ENCODE peak calls at places on chromosomes 6 and 20, in five cellular contexts. Z, M, U, I and Q are unnamed samples.
A peak's percentile ranks its signal among the peaks of the same experiment; 100 is the strongest.

GRCh38 chr6:89662659-89663223 is 24.2 kb upstream of the LYRM2 start:
- DNase-seq in Z (no peak), M (no peak), U (no peak), I (no peak), Q (no peak)

GRCh38 chr6:38064431-38064830 is 244.9 kb downstream of the ZFAND3 start:
- DNase-seq in Z (no peak), M (no peak), U (no peak), I (no peak), Q (no peak)

GRCh38 chr6:84774174-84775158 is 10.1 kb upstream of the TBX18 start:
- DNase-seq in Z (peak; percentile 71), M (no peak), U (no peak), I (peak; percentile 53), Q (no peak)

GRCh38 chr20:56323656-56324055 is 35.1 kb upstream of the FAM210B start:
- DNase-seq in Z (no peak), M (no peak), U (no peak), I (no peak), Q (no peak)

GRCh38 chr20:14879020-14879697 is 541.7 kb upstream of the FLRT3 start:
- DNase-seq in Z (peak; percentile 80), M (no peak), U (no peak), I (peak; percentile 88), Q (no peak)

GRCh38 chr6:7077856-7078255 is 29.9 kb upstream of the RREB1 start:
- DNase-seq in Z (no peak), M (no peak), U (no peak), I (no peak), Q (no peak)

GRCh38 chr6:20197251-20197650 is 15.0 kb downstream of the MBOAT1 start:
- DNase-seq in Z (no peak), M (no peak), U (no peak), I (no peak), Q (no peak)

GRCh38 chr20:38242848-38243449 is 17.6 kb downstream of the KIAA1755 start:
- DNase-seq in Z (no peak), M (peak; percentile 35), U (no peak), I (peak; percentile 25), Q (no peak)

GRCh38 chr6:17865243-17865642 is 122.2 kb downstream of the KIF13A start:
- DNase-seq in Z (no peak), M (no peak), U (no peak), I (peak; percentile 90), Q (peak; percentile 57)

GRCh38 chr20:45827712-45828111 is 600 bp upstream of the TNNC2 start:
- DNase-seq in Z (no peak), M (no peak), U (no peak), I (no peak), Q (no peak)

GRCh38 chr6:37502703-37503485 is 3.2 kb upstream of the CCDC167 start:
- DNase-seq in Z (no peak), M (no peak), U (no peak), I (no peak), Q (no peak)

GRCh38 chr20:263701-264100 is 6.2 kb downstream of the DEFB132 start:
- DNase-seq in Z (no peak), M (no peak), U (no peak), I (no peak), Q (no peak)

GRCh38 chr6:134373282-134373922 is 55.5 kb upstream of the SGK1 start:
- DNase-seq in Z (peak; percentile 69), M (peak; percentile 92), U (no peak), I (peak; percentile 65), Q (peak; percentile 76)

GRCh38 chr6:142960098-142960497 is 15.1 kb upstream of the HIVEP2 start:
- DNase-seq in Z (no peak), M (no peak), U (no peak), I (peak; percentile 56), Q (no peak)

GRCh38 chr6:1987640-1988039 is 257.8 kb downstream of the GMDS start:
- DNase-seq in Z (peak; percentile 5), M (no peak), U (no peak), I (peak; percentile 48), Q (no peak)

GRCh38 chr20:21609221-21609620 is 95.4 kb upstream of the NKX2-2 start:
- DNase-seq in Z (peak; percentile 38), M (no peak), U (peak; percentile 67), I (peak; percentile 29), Q (peak; percentile 84)

GRCh38 chr6:166381733-166382499 is 824 bp downstream of the MPC1 start:
- DNase-seq in Z (peak; percentile 56), M (peak; percentile 67), U (peak; percentile 55), I (peak; percentile 83), Q (peak; percentile 79)

GRCh38 chr6:3001773-3002293 is 2.1 kb downstream of the NQO2 start:
- DNase-seq in Z (peak; percentile 78), M (peak; percentile 95), U (no peak), I (peak; percentile 83), Q (peak; percentile 64)

GRCh38 chr6:157221049-157221816 is 102.1 kb downstream of the TMEM242 start:
- DNase-seq in Z (peak; percentile 92), M (peak; percentile 76), U (peak; percentile 69), I (peak; percentile 80), Q (peak; percentile 78)

GRCh38 chr20:35207950-35208611 is 18.4 kb upstream of the MMP24 start:
- DNase-seq in Z (peak; percentile 76), M (peak; percentile 87), U (peak; percentile 78), I (peak; percentile 86), Q (peak; percentile 91)

GRCh38 chr20:24465730-24466129 is 3.7 kb upstream of the SYNDIG1 start:
- DNase-seq in Z (peak; percentile 81), M (no peak), U (peak; percentile 66), I (peak; percentile 67), Q (no peak)

GRCh38 chr20:10729785-10730184 is 56.0 kb upstream of the JAG1 start:
- DNase-seq in Z (no peak), M (no peak), U (no peak), I (no peak), Q (no peak)

GRCh38 chr6:160431791-160432404 is 83.7 kb downstream of the SLC22A3 start:
- DNase-seq in Z (no peak), M (no peak), U (no peak), I (no peak), Q (no peak)

GRCh38 chr6:104325341-104326172 is 534.2 kb downstream of the HACE1 start:
- DNase-seq in Z (peak; percentile 17), M (peak; percentile 60), U (no peak), I (peak; percentile 13), Q (no peak)

GRCh38 chr20:25049261-25050060 is 8.5 kb downstream of the ACSS1 start:
- DNase-seq in Z (no peak), M (no peak), U (peak; percentile 14), I (no peak), Q (no peak)

GRCh38 chr6:122285292-122285913 is 114.0 kb upstream of the HSF2 start:
- DNase-seq in Z (no peak), M (no peak), U (no peak), I (no peak), Q (no peak)

GRCh38 chr6:20696676-20697075 is 162.4 kb downstream of the CDKAL1 start:
- DNase-seq in Z (peak; percentile 64), M (no peak), U (no peak), I (no peak), Q (no peak)

GRCh38 chr6:52881996-52882841 is 27.3 kb downstream of the GSTA3 start:
- DNase-seq in Z (peak; percentile 87), M (peak; percentile 86), U (peak; percentile 52), I (peak; percentile 80), Q (peak; percentile 81)

GRCh38 chr6:14966902-14967711 is 278.8 kb upstream of the JARID2 start:
- DNase-seq in Z (no peak), M (no peak), U (no peak), I (no peak), Q (no peak)